ENCODE peak calls at places on chromosomes 3 and 15, in four cellular contexts. T is HepG2, C is SK-N-SH, O is K562. J is an unnamed sample.

GRCh38 chr3:159828542-159828943 is 160.1 kb upstream of the IL12A start:
- DNase-seq in T (peak), C (peak), O (peak), J (peak)

GRCh38 chr3:52506266-52506966 is 11.3 kb downstream of the STAB1 start:
- DNase-seq in T (no peak), C (no peak), O (no peak), J (no peak)

GRCh38 chr3:131711114-131711786 is 208.5 kb upstream of the MRPL3 start:
- DNase-seq in T (no peak), C (no peak), O (no peak), J (no peak)

GRCh38 chr3:184538600-184539431 is 22.8 kb upstream of the EPHB3 start:
- DNase-seq in T (no peak), C (no peak), O (no peak), J (no peak)

GRCh38 chr3:28924744-28925360 is 356.0 kb upstream of the RBMS3 start:
- DNase-seq in T (no peak), C (no peak), O (no peak), J (no peak)

GRCh38 chr15:100902436-100903190 is 16.5 kb upstream of the LRRK1 start:
- DNase-seq in T (peak), C (peak), O (no peak), J (no peak)

GRCh38 chr3:189272500-189273119 is 100.8 kb downstream of the TPRG1 start:
- DNase-seq in T (no peak), C (no peak), O (no peak), J (no peak)

GRCh38 chr15:98174286-98174685 is 213.8 kb downstream of the ARRDC4 start:
- DNase-seq in T (no peak), C (no peak), O (no peak), J (no peak)

GRCh38 chr3:45100998-45101407 is 45.2 kb downstream of the CDCP1 start:
- DNase-seq in T (no peak), C (no peak), O (no peak), J (no peak)

GRCh38 chr3:194107126-194107525 is 28.8 kb upstream of the HES1 start:
- DNase-seq in T (no peak), C (no peak), O (no peak), J (no peak)

GRCh38 chr3:55664387-55664786 is 177.3 kb upstream of the WNT5A start:
- DNase-seq in T (no peak), C (no peak), O (no peak), J (no peak)

GRCh38 chr15:85750807-85751730 is 43.7 kb downstream of the KLHL25 start:
- DNase-seq in T (no peak), C (no peak), O (no peak), J (no peak)

GRCh38 chr3:151283907-151284461 is 5.6 kb upstream of the P2RY14 start:
- DNase-seq in T (peak), C (no peak), O (no peak), J (no peak)

GRCh38 chr3:190382082-190382481 is 5.9 kb upstream of the CLDN16 start:
- DNase-seq in T (no peak), C (no peak), O (no peak), J (no peak)

GRCh38 chr15:99253381-99254090 is 2.3 kb downstream of the LRRC28 start:
- DNase-seq in T (no peak), C (peak), O (no peak), J (no peak)

GRCh38 chr15:90599116-90599515 is 69.4 kb downstream of the CRTC3 start:
- DNase-seq in T (no peak), C (no peak), O (no peak), J (no peak)

GRCh38 chr3:37668431-37668830 is 193.2 kb upstream of the CTDSPL start:
- DNase-seq in T (no peak), C (no peak), O (no peak), J (no peak)

GRCh38 chr15:67051088-67051659 is 14.2 kb upstream of the SMAD3 start:
- DNase-seq in T (no peak), C (no peak), O (no peak), J (no peak)

DNA sequence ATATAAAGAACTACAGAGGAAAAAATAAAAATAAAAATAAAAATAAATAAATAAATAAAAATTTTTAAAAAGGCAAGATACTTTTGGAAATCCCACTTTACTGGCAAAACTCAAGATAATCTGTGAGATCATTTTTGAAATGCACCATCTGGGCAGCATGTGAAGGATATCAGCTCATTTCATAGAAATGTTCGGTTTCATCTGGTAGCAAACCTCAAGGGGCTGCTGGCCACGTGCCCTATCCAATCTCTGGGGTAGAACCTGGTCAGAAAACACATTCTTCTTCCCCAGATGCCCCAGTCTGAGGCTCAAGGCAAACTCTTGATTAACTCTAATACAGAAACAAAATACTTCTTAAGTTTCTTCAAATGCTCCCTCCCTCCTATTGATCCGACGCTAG is 166.0 kb downstream of the FMN1 start:
- DNase-seq in T (no peak), C (peak), O (no peak), J (no peak)
- H3K4me3 ChIP-seq in T (no peak), C (no peak), O (no peak), J (no peak)

GRCh38 chr3:156126467-156126866 is 6.1 kb downstream of the KCNAB1 start:
- DNase-seq in T (no peak), C (no peak), O (no peak), J (no peak)
- TF ChIP-seq ELF1 in T (no peak), C (no peak), O (no peak), J (no peak)

GRCh38 chr3:174332413-174332812 is 526.7 kb upstream of the NAALADL2 start:
- DNase-seq in T (no peak), C (no peak), O (no peak), J (no peak)
- TF ChIP-seq JUND in T (no peak), C (no peak), O (no peak), J (no peak)

DNA sequence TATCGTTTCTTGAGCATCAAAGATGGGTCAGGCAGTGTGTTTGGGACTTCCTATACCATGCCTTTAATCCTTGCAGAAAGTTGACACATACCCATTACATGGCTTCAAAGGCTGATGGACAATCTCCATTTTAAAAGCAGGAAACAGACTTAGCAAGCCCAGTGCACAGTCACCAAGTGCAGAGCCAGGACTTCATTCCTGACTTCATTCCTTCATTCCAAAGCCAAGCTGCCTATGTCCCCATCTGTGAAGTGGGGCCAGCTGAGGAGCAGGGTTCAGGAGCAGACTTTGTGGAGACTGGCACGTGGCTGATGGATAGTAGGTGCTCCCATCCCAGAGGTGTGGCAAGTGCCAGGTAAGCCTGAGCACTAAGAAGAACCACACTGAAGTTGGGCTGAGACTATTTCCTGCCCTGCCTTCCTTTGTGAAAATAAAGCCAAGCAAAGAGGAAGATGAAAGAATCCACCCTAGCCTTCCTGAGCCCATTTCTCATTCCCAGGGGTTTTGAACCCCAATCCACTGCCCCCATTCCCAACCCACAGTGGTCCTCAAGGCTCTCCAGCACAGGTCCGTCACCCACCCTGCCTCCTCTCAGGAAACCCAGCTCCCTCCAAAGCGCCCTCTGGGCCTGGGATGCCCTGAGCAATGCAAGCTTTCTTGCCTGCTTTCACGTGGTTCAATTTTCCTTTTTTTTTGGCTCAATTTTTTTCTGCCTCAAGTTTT is 1.8 kb downstream of the CX3CR1 start:
- DNase-seq in T (no peak), C (no peak), O (no peak), J (no peak)
- H3K4me3 ChIP-seq in T (no peak), C (no peak), O (no peak), J (no peak)